ENCODE peak calls at places on chromosomes 13 and 19, in nine cellular contexts. N is adrenal gland, U is pancreas, A is transverse colon, V is HCEC 1CT, M is left kidney, F is lung, S is SW480, L is lower leg skin. I is an unnamed sample.

GRCh38 chr13:98890186-98890585 is 87.7 kb downstream of the DOCK9 start:
- DNase-seq in N (no peak), U (no peak), A (no peak), V (peak), M (peak), F (no peak), S (peak), L (no peak), I (peak)

GRCh38 chr19:11237321-11237720 is 2.1 kb upstream of the ANGPTL8 start:
- DNase-seq in N (no peak), U (no peak), A (no peak), V (no peak), M (no peak), F (no peak), S (no peak), L (no peak), I (no peak)

GRCh38 chr13:99211421-99212035 is 10.9 kb downstream of the UBAC2 start:
- DNase-seq in N (no peak), U (no peak), A (no peak), V (no peak), M (no peak), F (no peak), S (no peak), L (peak), I (no peak)

GRCh38 chr13:39766464-39767167 is 111.2 kb downstream of the COG6 start:
- DNase-seq in N (no peak), U (no peak), A (no peak), V (no peak), M (no peak), F (no peak), S (no peak), L (no peak), I (no peak)

GRCh38 chr19:1254081-1254527 is 5.7 kb downstream of the MIDN start:
- DNase-seq in N (peak), U (no peak), A (peak), V (no peak), M (no peak), F (no peak), S (no peak), L (no peak), I (no peak)

GRCh38 chr13:43377955-43378354 is 354.6 kb downstream of the DNAJC15 start:
- DNase-seq in N (no peak), U (no peak), A (no peak), V (no peak), M (no peak), F (no peak), S (no peak), L (no peak), I (peak)

GRCh38 chr13:72745260-72745659 is 17.5 kb downstream of the BORA start:
- DNase-seq in N (no peak), U (no peak), A (no peak), V (no peak), M (no peak), F (no peak), S (no peak), L (no peak), I (no peak)

GRCh38 chr19:5386841-5387240 is 46.2 kb upstream of the PTPRS start:
- DNase-seq in N (no peak), U (no peak), A (no peak), V (no peak), M (no peak), F (no peak), S (no peak), L (no peak), I (no peak)

GRCh38 chr13:52849727-52850395 is 1.4 kb upstream of the PCDH8 start:
- DNase-seq in N (no peak), U (no peak), A (no peak), V (no peak), M (no peak), F (no peak), S (no peak), L (no peak), I (no peak)

GRCh38 chr19:7550987-7551761 is 15.7 kb downstream of the PNPLA6 start:
- DNase-seq in N (peak), U (peak), A (peak), V (no peak), M (peak), F (peak), S (peak), L (no peak), I (peak)

I was measured in HT1080.